ENCODE peak calls at places on chromosomes 4 and X, in five cellular contexts. One of them, this sample, is unnamed.

GRCh38 chr4:47221721-47222120 is 190.4 kb downstream of the GABRB1 start:
- DNase-seq in lower lobe of right lung: no peak
- DNase-seq in brain microvascular endothelial cell: peak; percentile 82
- DNase-seq in colonic mucosa: no peak
- DNase-seq in neural progenitor cell: no peak
- DNase-seq in this sample: no peak

GRCh38 chr4:54095110-54095800 is 4.7 kb upstream of the GSX2 start:
- DNase-seq in lower lobe of right lung: no peak
- DNase-seq in brain microvascular endothelial cell: no peak
- DNase-seq in colonic mucosa: no peak
- DNase-seq in neural progenitor cell: peak; percentile 77
- DNase-seq in this sample: no peak

GRCh38 chr4:148800943-148801342 is 358.7 kb upstream of the NR3C2 start:
- DNase-seq in lower lobe of right lung: no peak
- DNase-seq in brain microvascular endothelial cell: no peak
- DNase-seq in colonic mucosa: no peak
- DNase-seq in neural progenitor cell: no peak
- DNase-seq in this sample: no peak

GRCh38 chr4:6324999-6325790 is 55.5 kb downstream of the WFS1 start:
- DNase-seq in lower lobe of right lung: peak; percentile 77
- DNase-seq in brain microvascular endothelial cell: no peak
- DNase-seq in colonic mucosa: peak; percentile 29
- DNase-seq in neural progenitor cell: peak; percentile 50
- DNase-seq in this sample: no peak

GRCh38 chr4:3484057-3484973 is 21.2 kb downstream of the DOK7 start:
- DNase-seq in lower lobe of right lung: no peak
- DNase-seq in brain microvascular endothelial cell: no peak
- DNase-seq in colonic mucosa: peak; percentile 71
- DNase-seq in neural progenitor cell: no peak
- DNase-seq in this sample: peak; percentile 95

GRCh38 chr4:26936284-26937065 is 75.8 kb downstream of the STIM2 start:
- DNase-seq in lower lobe of right lung: peak; percentile 32
- DNase-seq in brain microvascular endothelial cell: peak; percentile 19
- DNase-seq in colonic mucosa: no peak
- DNase-seq in neural progenitor cell: no peak
- DNase-seq in this sample: no peak

GRCh38 chr4:70873216-70873615 is 29.0 kb upstream of the MOB1B start:
- DNase-seq in lower lobe of right lung: no peak
- DNase-seq in brain microvascular endothelial cell: no peak
- DNase-seq in colonic mucosa: no peak
- DNase-seq in neural progenitor cell: no peak
- DNase-seq in this sample: no peak

GRCh38 chr4:108144451-108144850 is 24.3 kb downstream of the LEF1 start:
- DNase-seq in lower lobe of right lung: no peak
- DNase-seq in brain microvascular endothelial cell: no peak
- DNase-seq in colonic mucosa: no peak
- DNase-seq in neural progenitor cell: no peak
- DNase-seq in this sample: no peak

GRCh38 chrX:68461541-68461940 is 28.2 kb upstream of the OPHN1 start:
- DNase-seq in lower lobe of right lung: no peak
- DNase-seq in brain microvascular endothelial cell: no peak
- DNase-seq in colonic mucosa: no peak
- DNase-seq in neural progenitor cell: no peak
- DNase-seq in this sample: no peak

GRCh38 chr4:76654796-76655195 is 219.8 kb downstream of the SHROOM3 start:
- DNase-seq in lower lobe of right lung: no peak
- DNase-seq in brain microvascular endothelial cell: no peak
- DNase-seq in colonic mucosa: no peak
- DNase-seq in neural progenitor cell: no peak
- DNase-seq in this sample: no peak

GRCh38 chr4:47640911-47641310 is 155.8 kb downstream of the ATP10D start:
- DNase-seq in lower lobe of right lung: no peak
- DNase-seq in brain microvascular endothelial cell: no peak
- DNase-seq in colonic mucosa: no peak
- DNase-seq in neural progenitor cell: no peak
- DNase-seq in this sample: no peak

GRCh38 chr4:123851521-123851920 is 454.9 kb downstream of the SPRY1 start:
- DNase-seq in lower lobe of right lung: no peak
- DNase-seq in brain microvascular endothelial cell: no peak
- DNase-seq in colonic mucosa: no peak
- DNase-seq in neural progenitor cell: no peak
- DNase-seq in this sample: no peak

GRCh38 chr4:2937146-2937857 is 25.9 kb downstream of the NOP14 start:
- DNase-seq in lower lobe of right lung: peak; percentile 87
- DNase-seq in brain microvascular endothelial cell: peak; percentile 64
- DNase-seq in colonic mucosa: no peak
- DNase-seq in neural progenitor cell: no peak
- DNase-seq in this sample: no peak

DNA sequence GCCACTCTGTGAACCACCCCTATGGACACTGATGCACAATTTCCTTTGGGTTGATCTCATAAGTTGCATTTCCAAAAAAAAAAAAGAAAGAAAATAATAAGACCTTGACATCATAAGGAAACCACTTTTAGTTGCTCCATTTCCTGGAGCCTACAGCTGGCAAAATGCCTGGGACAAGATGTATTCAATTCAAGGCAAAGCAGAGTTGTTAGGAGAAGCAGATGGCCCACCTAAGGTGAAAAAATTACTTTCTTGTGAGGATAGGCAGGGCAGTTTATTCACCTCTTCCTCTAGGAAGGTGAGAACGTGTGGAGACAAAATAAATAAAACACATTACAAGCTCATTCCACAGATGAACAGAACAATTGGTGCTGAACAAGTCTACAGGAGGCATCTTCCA is 14.1 kb upstream of the SCRG1 start:
- DNase-seq in lower lobe of right lung: no peak
- DNase-seq in brain microvascular endothelial cell: peak; percentile 43
- DNase-seq in colonic mucosa: no peak
- DNase-seq in neural progenitor cell: no peak
- DNase-seq in this sample: no peak
- H3K27ac ChIP-seq in lower lobe of right lung: no peak overlapping the region
- H3K27ac ChIP-seq in brain microvascular endothelial cell: no peak overlapping the region
- H3K27ac ChIP-seq in colonic mucosa: no peak overlapping the region
- H3K27ac ChIP-seq in neural progenitor cell: no peak overlapping the region
- H3K27ac ChIP-seq in this sample: no peak overlapping the region

GRCh38 chrX:24167719-24168472 is 18.4 kb downstream of the ZFX start:
- DNase-seq in lower lobe of right lung: no peak
- DNase-seq in brain microvascular endothelial cell: no peak
- DNase-seq in colonic mucosa: no peak
- DNase-seq in neural progenitor cell: no peak
- DNase-seq in this sample: no peak
- H3K27ac ChIP-seq in lower lobe of right lung: no peak overlapping the region
- H3K27ac ChIP-seq in brain microvascular endothelial cell: no peak overlapping the region
- H3K27ac ChIP-seq in colonic mucosa: no peak overlapping the region
- H3K27ac ChIP-seq in neural progenitor cell: no peak overlapping the region
- H3K27ac ChIP-seq in this sample: no peak overlapping the region

DNA sequence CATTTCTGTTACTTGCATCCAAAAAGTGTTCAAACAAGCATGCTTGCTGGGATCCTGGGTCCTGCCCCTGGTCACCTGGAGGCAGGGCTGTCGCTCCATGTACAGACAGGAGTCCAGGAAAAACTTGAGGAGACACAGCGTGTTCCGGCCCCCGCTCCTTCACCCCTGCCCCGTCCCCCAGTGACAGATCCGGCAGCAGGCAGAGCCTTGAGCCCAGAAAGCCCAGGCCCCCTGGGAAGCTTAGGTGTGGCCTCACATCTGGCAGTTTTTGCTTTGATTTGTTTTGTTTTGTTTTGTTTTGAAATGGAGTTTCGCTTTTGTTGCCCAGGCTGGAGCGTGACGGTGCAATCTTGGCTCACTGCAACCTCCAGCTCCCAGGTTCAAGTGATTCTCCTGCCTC is 67.0 kb downstream of the TRMT44 start:
- DNase-seq in lower lobe of right lung: no peak
- DNase-seq in brain microvascular endothelial cell: no peak
- DNase-seq in colonic mucosa: no peak
- DNase-seq in neural progenitor cell: no peak
- DNase-seq in this sample: no peak
- H3K27ac ChIP-seq in lower lobe of right lung: peak overlapping the region; percentile 65
- H3K27ac ChIP-seq in brain microvascular endothelial cell: no peak overlapping the region
- H3K27ac ChIP-seq in colonic mucosa: no peak overlapping the region
- H3K27ac ChIP-seq in neural progenitor cell: no peak overlapping the region
- H3K27ac ChIP-seq in this sample: no peak overlapping the region

DNA sequence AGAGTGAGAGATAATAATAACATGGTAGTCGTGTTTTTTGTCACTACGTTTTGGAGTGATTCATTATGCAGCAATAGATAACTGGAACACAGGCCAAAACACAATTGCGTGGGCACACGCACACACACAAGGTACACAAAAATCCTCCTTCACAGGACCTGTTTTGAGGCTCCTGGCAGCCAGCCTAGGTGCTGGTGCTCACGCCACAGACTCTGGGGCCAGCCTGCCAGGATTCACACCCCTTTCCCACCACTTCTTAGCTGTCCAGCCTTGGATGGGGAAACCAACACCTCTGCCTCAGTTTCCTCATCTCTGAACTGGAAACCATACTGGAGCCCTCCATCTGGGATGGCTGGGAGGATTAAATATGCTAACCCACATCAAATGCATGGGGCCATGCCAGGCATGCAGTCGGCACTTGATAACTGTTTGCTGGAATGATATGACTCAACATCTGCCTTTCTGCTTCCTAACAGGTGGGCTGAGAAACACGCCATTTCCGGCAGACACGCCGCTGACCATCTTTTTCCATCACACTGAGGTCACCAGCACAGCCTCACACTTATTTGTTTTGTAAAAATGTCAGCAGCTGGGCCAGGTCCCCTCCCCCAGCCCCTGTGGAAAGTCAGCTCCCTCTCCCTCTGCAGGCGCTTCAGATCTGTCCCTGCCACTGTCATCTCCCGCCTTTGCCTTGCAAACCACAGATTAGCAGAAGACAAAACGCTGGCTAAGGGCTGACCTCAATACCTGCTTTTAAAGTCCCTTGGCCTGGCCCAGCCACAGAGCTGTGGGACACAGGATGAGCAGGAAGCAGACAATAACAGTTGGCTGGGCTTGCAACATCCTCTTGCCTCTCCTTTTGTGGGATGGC is 237.5 kb downstream of the BCOR start:
- DNase-seq in lower lobe of right lung: no peak
- DNase-seq in brain microvascular endothelial cell: peak; percentile 51
- DNase-seq in colonic mucosa: no peak
- DNase-seq in neural progenitor cell: peak; percentile 70
- DNase-seq in this sample: no peak
- H3K27ac ChIP-seq in lower lobe of right lung: no peak overlapping the region
- H3K27ac ChIP-seq in brain microvascular endothelial cell: no peak overlapping the region
- H3K27ac ChIP-seq in colonic mucosa: no peak overlapping the region
- H3K27ac ChIP-seq in neural progenitor cell: peak overlapping the region; percentile 92
- H3K27ac ChIP-seq in this sample: no peak overlapping the region

GRCh38 chr4:82848706-82849105 is 42.2 kb downstream of the SEC31A start:
- DNase-seq in lower lobe of right lung: no peak
- DNase-seq in brain microvascular endothelial cell: no peak
- DNase-seq in colonic mucosa: no peak
- DNase-seq in neural progenitor cell: no peak
- DNase-seq in this sample: no peak
- H3K27ac ChIP-seq in lower lobe of right lung: no peak overlapping the region
- H3K27ac ChIP-seq in brain microvascular endothelial cell: no peak overlapping the region
- H3K27ac ChIP-seq in colonic mucosa: no peak overlapping the region
- H3K27ac ChIP-seq in neural progenitor cell: no peak overlapping the region
- H3K27ac ChIP-seq in this sample: no peak overlapping the region

DNA sequence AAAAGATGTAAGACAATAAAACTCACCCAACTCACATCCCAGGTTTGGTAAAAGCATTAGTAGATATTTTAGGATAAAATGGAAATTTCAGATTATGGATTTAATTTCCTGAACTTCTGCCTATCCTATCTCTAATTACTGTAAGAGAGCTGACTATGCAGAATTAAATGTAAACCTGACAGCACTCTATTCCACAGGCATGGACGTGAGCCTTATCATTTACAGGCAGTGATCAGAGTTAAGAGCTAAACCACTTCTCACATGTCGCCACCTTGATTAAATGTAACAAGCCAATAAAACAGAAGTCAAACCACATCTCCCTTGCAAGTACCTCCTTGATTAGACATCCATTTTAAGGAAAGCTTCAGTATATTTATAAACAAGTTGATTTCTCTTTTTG is 97.5 kb upstream of the CBR4 start:
- DNase-seq in lower lobe of right lung: no peak
- DNase-seq in brain microvascular endothelial cell: no peak
- DNase-seq in colonic mucosa: no peak
- DNase-seq in neural progenitor cell: no peak
- DNase-seq in this sample: no peak
- H3K27ac ChIP-seq in lower lobe of right lung: no peak overlapping the region
- H3K27ac ChIP-seq in brain microvascular endothelial cell: no peak overlapping the region
- H3K27ac ChIP-seq in colonic mucosa: no peak overlapping the region
- H3K27ac ChIP-seq in neural progenitor cell: peak overlapping the region; percentile 26
- H3K27ac ChIP-seq in this sample: no peak overlapping the region

GRCh38 chr4:88225216-88226107 is 58.9 kb downstream of the PPM1K start:
- DNase-seq in lower lobe of right lung: no peak
- DNase-seq in brain microvascular endothelial cell: peak; percentile 60
- DNase-seq in colonic mucosa: no peak
- DNase-seq in neural progenitor cell: no peak
- DNase-seq in this sample: no peak

GRCh38 chr4:88226143-88226542 is 58.2 kb downstream of the PPM1K start:
- DNase-seq in lower lobe of right lung: no peak
- DNase-seq in brain microvascular endothelial cell: no peak
- DNase-seq in colonic mucosa: no peak
- DNase-seq in neural progenitor cell: no peak
- DNase-seq in this sample: no peak

GRCh38 chr4:88230399-88230798 is 54.0 kb downstream of the PPM1K start:
- DNase-seq in lower lobe of right lung: no peak
- DNase-seq in brain microvascular endothelial cell: no peak
- DNase-seq in colonic mucosa: no peak
- DNase-seq in neural progenitor cell: no peak
- DNase-seq in this sample: no peak

GRCh38 chr4:88227734-88228133 is 56.6 kb downstream of the PPM1K start:
- DNase-seq in lower lobe of right lung: no peak
- DNase-seq in brain microvascular endothelial cell: no peak
- DNase-seq in colonic mucosa: no peak
- DNase-seq in neural progenitor cell: no peak
- DNase-seq in this sample: no peak

GRCh38 chr4:88230953-88231835 is 53.2 kb downstream of the PPM1K start:
- DNase-seq in lower lobe of right lung: no peak
- DNase-seq in brain microvascular endothelial cell: peak; percentile 10
- DNase-seq in colonic mucosa: no peak
- DNase-seq in neural progenitor cell: no peak
- DNase-seq in this sample: no peak
- H3K27ac ChIP-seq in lower lobe of right lung: peak overlapping the region; percentile 64
- H3K27ac ChIP-seq in brain microvascular endothelial cell: peak overlapping the region; percentile 48
- H3K27ac ChIP-seq in colonic mucosa: peak overlapping the region; percentile 24
- H3K27ac ChIP-seq in neural progenitor cell: no peak overlapping the region
- H3K27ac ChIP-seq in this sample: peak overlapping the region; percentile 42

GRCh38 chr4:140047017-140047640 is 106.9 kb downstream of the MAML3 start:
- DNase-seq in lower lobe of right lung: no peak
- DNase-seq in brain microvascular endothelial cell: no peak
- DNase-seq in colonic mucosa: no peak
- DNase-seq in neural progenitor cell: peak; percentile 51
- DNase-seq in this sample: peak; percentile 78
- H3K27ac ChIP-seq in lower lobe of right lung: no peak overlapping the region
- H3K27ac ChIP-seq in brain microvascular endothelial cell: no peak overlapping the region
- H3K27ac ChIP-seq in colonic mucosa: no peak overlapping the region
- H3K27ac ChIP-seq in neural progenitor cell: peak overlapping the region; percentile 70
- H3K27ac ChIP-seq in this sample: peak overlapping the region; percentile 92